ENCODE peak calls at places on chromosomes 11 and 22, in five cellular contexts. T is tibial nerve, E is A549, I is ovary, Z is upper lobe of left lung. D is an unnamed sample.

GRCh38 chr11:82733444-82734119 is at the start of gene FAM181B:
- DNase-seq in T (peak), Z (peak), I (peak), E (peak), D (peak)

GRCh38 chr22:39266398-39267030 is 21.7 kb upstream of the PDGFB start:
- DNase-seq in I (no peak), E (no peak), T (no peak), Z (no peak), D (no peak)

GRCh38 chr11:44805152-44805461 is 78.3 kb downstream of the TSPAN18 start:
- DNase-seq in I (no peak), E (no peak), T (no peak), Z (no peak), D (no peak)

GRCh38 chr11:125342281-125342980 is 153.6 kb downstream of the FEZ1 start:
- DNase-seq in I (peak), E (no peak), Z (no peak), T (no peak), D (no peak)

GRCh38 chr11:130029137-130029536 is 26.5 kb upstream of the PRDM10 start:
- DNase-seq in I (no peak), T (no peak), Z (no peak), E (no peak), D (no peak)

GRCh38 chr11:83819936-83820549 is 533.9 kb upstream of the CCDC90B start:
- DNase-seq in Z (no peak), T (no peak), I (no peak), E (peak), D (no peak)

GRCh38 chr11:123654566-123655081 is at the start of gene SCN3B:
- DNase-seq in T (no peak), Z (peak), E (peak), I (peak), D (peak)

GRCh38 chr22:46684706-46685105 is 53.3 kb downstream of the CERK start:
- DNase-seq in Z (no peak), I (no peak), E (no peak), T (no peak), D (no peak)

GRCh38 chr11:75777461-75778110 is 9.0 kb downstream of the DGAT2 start:
- DNase-seq in E (no peak), I (no peak), Z (no peak), T (no peak), D (no peak)

GRCh38 chr11:94727766-94728165 is 40.4 kb upstream of the AMOTL1 start:
- DNase-seq in T (no peak), E (no peak), Z (no peak), I (no peak), D (no peak)

GRCh38 chr11:92769125-92769524 is 200.3 kb upstream of the MTNR1B start:
- DNase-seq in Z (no peak), I (no peak), T (no peak), E (no peak), D (no peak)

GRCh38 chr22:27775698-27776409 is 25.7 kb downstream of the MN1 start:
- DNase-seq in T (no peak), E (no peak), Z (peak), I (no peak), D (no peak)

GRCh38 chr22:27773236-27773550 is 28.4 kb downstream of the MN1 start:
- DNase-seq in T (no peak), Z (no peak), I (no peak), E (no peak), D (no peak)

GRCh38 chr22:27772370-27773235 is 29.0 kb downstream of the MN1 start:
- DNase-seq in E (no peak), Z (no peak), I (no peak), T (no peak), D (no peak)

GRCh38 chr22:27775087-27775697 is 26.4 kb downstream of the MN1 start:
- DNase-seq in E (no peak), Z (no peak), T (no peak), I (no peak), D (no peak)

DNA sequence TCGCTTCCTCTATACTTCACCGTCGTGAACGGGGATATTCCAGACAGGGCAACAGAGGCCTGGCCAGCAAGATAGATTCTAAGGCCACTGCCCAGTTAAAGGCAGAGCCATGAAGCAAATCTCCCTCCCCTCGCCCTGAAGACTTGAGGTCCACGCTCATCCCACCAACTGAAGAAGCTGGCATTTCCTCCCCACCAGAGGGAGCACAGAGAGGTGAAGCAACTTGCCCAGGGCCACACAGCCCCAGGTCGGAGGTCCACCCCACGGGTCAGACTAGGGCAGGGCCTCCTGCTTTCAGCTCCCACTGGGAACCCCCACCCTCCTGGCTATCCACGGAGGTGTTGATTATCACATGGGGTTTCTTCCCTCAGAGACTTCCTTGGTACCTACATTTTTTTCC is 27.4 kb downstream of the MN1 start:
- DNase-seq in E (no peak), T (no peak), I (no peak), Z (no peak), D (no peak)
- H3K4me3 ChIP-seq in E (no peak), T (no peak), I (no peak), Z (no peak), D (no peak)

DNA sequence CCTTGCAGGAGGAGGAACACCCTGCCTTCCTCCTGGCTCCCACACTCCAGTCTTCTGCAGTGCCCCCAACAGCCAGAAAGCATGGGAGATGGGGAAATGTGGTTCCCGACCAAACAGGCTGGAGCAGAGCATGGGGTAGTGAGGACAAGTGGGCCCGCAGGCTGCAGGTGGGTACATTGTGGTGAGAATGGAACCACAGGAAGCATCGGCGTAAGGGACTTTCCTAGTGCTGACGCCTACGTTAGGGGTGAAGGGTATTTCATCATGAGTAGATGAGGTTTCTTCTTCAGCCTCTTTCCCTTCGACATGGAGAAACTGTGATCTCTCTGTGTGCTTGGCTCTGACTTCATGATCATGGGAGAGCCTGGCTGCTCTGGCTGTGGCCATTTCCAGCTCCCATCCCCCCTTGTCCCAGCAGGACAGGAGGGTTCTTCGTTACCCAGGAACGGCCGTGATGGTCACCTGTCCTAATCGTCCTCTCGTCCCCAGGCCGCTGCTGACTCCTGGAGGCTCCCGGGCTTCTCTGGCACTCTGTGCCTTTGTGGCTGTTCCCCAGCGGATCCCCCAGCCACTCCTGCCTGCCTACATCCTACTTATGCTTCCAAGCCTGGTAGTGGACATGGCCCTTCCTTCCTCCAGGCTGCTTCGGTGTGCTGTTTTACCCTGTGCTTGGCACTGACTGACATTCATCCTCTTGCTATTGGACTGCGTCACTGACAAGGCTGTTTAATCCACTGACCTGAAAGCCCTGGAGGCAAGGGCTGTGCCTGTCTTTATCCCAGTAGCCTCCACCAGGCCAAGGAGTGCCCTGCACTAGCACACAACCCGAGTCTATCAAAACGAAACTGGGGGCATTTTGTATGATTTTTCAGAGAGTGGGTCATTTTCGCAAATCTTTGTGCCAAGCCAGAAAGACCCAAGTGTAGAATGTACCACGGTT is 65.2 kb upstream of the CECR2 start:
- DNase-seq in I (no peak), E (no peak), Z (peak), T (no peak), D (no peak)
- TF ChIP-seq EP300 in I (no peak), E (no peak), Z (no peak), T (no peak), D (no peak)

GRCh38 chr22:19450363-19451175 is 3.1 kb upstream of the C22orf39 start:
- DNase-seq in I (no peak), Z (no peak), E (no peak), T (no peak), D (no peak)

GRCh38 chr22:19449422-19449767 is 1.9 kb upstream of the C22orf39 start:
- DNase-seq in E (no peak), I (no peak), Z (no peak), T (no peak), D (no peak)

GRCh38 chr22:19448076-19448607 is 631 bp upstream of the C22orf39 start:
- DNase-seq in E (peak), Z (no peak), T (no peak), I (no peak), D (peak)

GRCh38 chr22:19447388-19448075 is at the start of gene C22orf39:
- DNase-seq in E (peak), T (peak), Z (peak), I (peak), D (peak)

GRCh38 chr22:19448739-19449421 is 1.4 kb upstream of the C22orf39 start:
- DNase-seq in T (no peak), Z (no peak), I (no peak), E (no peak), D (no peak)
- H3K4me3 ChIP-seq in T (no peak), Z (no peak), I (no peak), E (no peak), D (no peak)

DNA sequence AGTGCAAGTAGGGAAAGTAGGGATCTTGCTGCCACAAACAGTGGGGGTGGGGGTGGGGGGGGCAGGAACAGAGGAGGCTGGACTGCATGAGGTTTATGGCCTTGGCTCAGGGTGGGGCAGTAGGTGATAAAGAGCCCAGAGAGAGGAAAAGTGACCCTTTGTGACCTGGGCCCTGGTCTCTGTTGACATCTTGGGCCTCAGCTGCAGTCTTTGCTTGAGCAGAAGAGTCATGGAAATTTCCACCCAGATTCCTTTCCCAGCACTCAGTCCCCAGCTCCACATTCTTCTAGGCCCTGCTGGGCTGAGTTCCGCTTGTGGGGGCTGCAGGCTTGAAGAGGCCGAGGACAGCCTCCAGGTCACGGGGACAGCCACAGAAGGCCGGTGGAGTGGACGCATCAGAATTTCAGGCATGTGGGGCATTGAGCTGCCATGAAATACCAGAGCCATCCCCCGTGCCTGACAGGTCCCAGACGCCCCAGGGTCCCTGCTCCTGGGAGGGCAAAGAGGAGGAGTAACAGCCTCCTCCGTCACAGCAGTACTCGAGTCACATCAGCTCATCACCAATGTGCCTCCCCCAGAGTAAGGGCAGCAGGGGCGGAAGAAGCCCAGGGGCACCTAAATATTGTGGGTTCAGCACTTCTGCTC is 9.7 kb upstream of the MALAT1 start:
- DNase-seq in I (peak), Z (no peak), T (no peak), E (peak), D (peak)
- TF ChIP-seq EP300 in I (no peak), Z (no peak), T (peak), E (peak), D (peak)

DNA sequence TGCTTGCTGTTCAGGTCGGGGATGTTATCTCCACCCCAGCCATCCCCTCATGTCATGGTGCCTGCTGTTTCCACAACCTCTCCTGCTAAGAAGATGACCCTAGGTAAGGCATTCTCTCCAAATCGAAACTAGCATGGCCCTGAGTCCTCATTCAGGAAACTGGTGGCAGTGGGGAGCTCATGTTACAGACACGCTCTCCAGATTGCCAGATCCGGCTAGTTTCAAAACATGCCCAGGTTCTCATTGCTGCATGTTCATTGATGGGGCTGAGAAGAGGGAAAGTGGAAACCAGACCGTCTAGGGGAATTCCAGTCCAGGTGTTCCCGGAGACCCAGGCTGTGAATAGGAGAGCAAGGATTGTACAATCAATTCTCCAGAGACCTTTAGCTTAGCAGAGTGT is 105.6 kb upstream of the KIRREL3 start:
- DNase-seq in E (no peak), T (no peak), I (no peak), Z (no peak), D (no peak)
- H3K4me3 ChIP-seq in E (no peak), T (no peak), I (no peak), Z (no peak), D (no peak)

GRCh38 chr11:86219291-86220193 is 25.0 kb upstream of the EED start:
- DNase-seq in T (no peak), Z (no peak), I (no peak), E (no peak), D (no peak)
- TF ChIP-seq EP300 in T (no peak), Z (no peak), I (no peak), E (no peak), D (no peak)

D was measured in sigmoid colon.